ENCODE peak calls at places on chromosome 19, in four cellular contexts. A is GM12878, F is HepG2, O is H1. L is an unnamed sample.

GRCh38 chr19:39765091-39766076 is 13.3 kb upstream of the LEUTX start:
- DNase-seq in O (peak; percentile 13), F (peak; percentile 48), A (no peak), L (peak; percentile 35)

GRCh38 chr19:11881151-11881800 is 6.3 kb upstream of the ZNF69 start:
- DNase-seq in A (peak; percentile 17), F (peak; percentile 49), O (peak; percentile 47), L (peak; percentile 60)

GRCh38 chr19:1068111-1069001 is 1.4 kb downstream of the ARHGAP45 start:
- DNase-seq in O (no peak), F (no peak), A (no peak), L (no peak)

GRCh38 chr19:7975037-7975436 is 30.4 kb downstream of the ELAVL1 start:
- DNase-seq in O (no peak), F (no peak), A (no peak), L (no peak)

GRCh38 chr19:28981994-28982393 is 231.0 kb downstream of the UQCRFS1 start:
- DNase-seq in O (no peak), A (no peak), F (no peak), L (no peak)

GRCh38 chr19:6020166-6020967 is 42.4 kb upstream of the RANBP3 start:
- DNase-seq in F (peak; percentile 30), O (no peak), A (no peak), L (no peak)

GRCh38 chr19:55232284-55232597 is 3.7 kb upstream of the TMEM86B start:
- DNase-seq in O (no peak), A (no peak), F (no peak), L (no peak)

GRCh38 chr19:1266116-1266817 is 2.9 kb upstream of the CIRBP start:
- DNase-seq in F (peak; percentile 80), O (no peak), A (no peak), L (no peak)

GRCh38 chr19:34248941-34249340 is 5.4 kb upstream of the GARRE1 start:
- DNase-seq in O (no peak), A (no peak), F (no peak), L (no peak)

GRCh38 chr19:46878613-46879375 is 18.0 kb downstream of the ARHGAP35 start:
- DNase-seq in F (no peak), O (no peak), A (no peak), L (no peak)

GRCh38 chr19:30122431-30122830 is 180.4 kb downstream of the URI1 start:
- DNase-seq in A (no peak), O (no peak), F (no peak), L (no peak)

GRCh38 chr19:33647146-33647545 is 25.4 kb downstream of the CHST8 start:
- DNase-seq in O (no peak), F (no peak), A (no peak), L (no peak)

GRCh38 chr19:40247178-40247577 is 20.7 kb upstream of the CCNP start:
- DNase-seq in A (no peak), O (no peak), F (no peak), L (no peak)

DNA sequence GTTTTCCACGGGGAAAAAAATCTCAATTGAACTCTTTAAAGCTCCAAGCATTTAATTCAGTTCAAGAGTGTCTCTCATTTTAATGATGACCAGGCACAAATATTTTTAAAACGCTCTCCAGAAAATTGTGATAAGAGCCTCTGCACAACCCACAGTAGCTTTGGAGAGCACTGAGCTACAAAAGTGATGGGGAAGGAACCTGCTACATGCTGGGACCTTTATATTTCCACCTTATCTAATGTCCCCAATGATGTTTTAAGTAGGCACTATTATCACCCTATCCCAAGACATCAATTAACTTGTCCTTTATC is 14.1 kb upstream of the CEACAM6 start:
- DNase-seq in A (no peak), F (no peak), O (no peak), L (no peak)
- H3K27me3 ChIP-seq in A (no peaks in the 10 kb centered on the region), F (peaks cover 18% of the 10 kb centered on the region), O (no peaks in the 10 kb centered on the region), L (peaks cover 20% of the 10 kb centered on the region)

GRCh38 chr19:31352782-31353651 is 3.8 kb upstream of the TSHZ3 start:
- DNase-seq in F (no peak), O (no peak), A (no peak), L (no peak)
- TF ChIP-seq SUZ12 in F (no peak), O (peak; percentile 74), A (no peak), L (no peak)

GRCh38 chr19:17952041-17952976 is 14.6 kb upstream of the KCNN1 start:
- DNase-seq in A (no peak), F (no peak), O (no peak), L (no peak)
- H3K4me1 ChIP-seq in A (peaks cover 40% of the 10 kb centered on the region), F (peaks cover 56% of the 10 kb centered on the region), O (peaks cover 20% of the 10 kb centered on the region), L (peaks cover 24% of the 10 kb centered on the region)

GRCh38 chr19:16623576-16623975 is 4.4 kb downstream of the MED26 start:
- DNase-seq in F (no peak), O (no peak), A (peak; percentile 55), L (no peak)

GRCh38 chr19:16626796-16627193 is 1.2 kb downstream of the MED26 start:
- DNase-seq in O (no peak), F (no peak), A (no peak), L (no peak)

GRCh38 chr19:16624236-16624635 is 3.8 kb downstream of the MED26 start:
- DNase-seq in O (no peak), F (no peak), A (no peak), L (no peak)

GRCh38 chr19:16627194-16627927 is 643 bp downstream of the MED26 start:
- DNase-seq in O (no peak), F (peak; percentile 10), A (no peak), L (no peak)

GRCh38 chr19:16625183-16625958 is 2.6 kb downstream of the MED26 start:
- DNase-seq in F (no peak), A (no peak), O (no peak), L (no peak)
- H3K27me3 ChIP-seq in F (no peaks in the 10 kb centered on the region), A (no peaks in the 10 kb centered on the region), O (no peaks in the 10 kb centered on the region), L (no peaks in the 10 kb centered on the region)

GRCh38 chr19:3239367-3239766 is 14.9 kb downstream of the CELF5 start:
- DNase-seq in A (no peak), O (no peak), F (no peak), L (no peak)
- TF ChIP-seq SUZ12 in A (no peak), O (no peak), F (no peak), L (no peak)

L was measured in NT2/D1.